ENCODE peak calls at places on chromosome 20, in six cellular contexts. V is A549, A is kidney, T is epithelial cell of esophagus, I is HCT116, H is upper lobe of right lung. Q is an unnamed sample.

GRCh38 chr20:42714298-42715141 is 475.2 kb downstream of the PTPRT start:
- DNase-seq in H (no peak), T (no peak), I (no peak), A (no peak), V (no peak), Q (no peak)

GRCh38 chr20:63737940-63738686 is 1.5 kb upstream of the SLC2A4RG start:
- DNase-seq in A (peak), H (peak), V (no peak), I (no peak), T (no peak), Q (no peak)

GRCh38 chr20:10586296-10586695 is 87.5 kb downstream of the JAG1 start:
- DNase-seq in A (no peak), T (no peak), I (no peak), V (no peak), H (no peak), Q (no peak)

GRCh38 chr20:63536997-63537524 is at the start of gene PTK6:
- DNase-seq in V (peak), H (peak), A (peak), I (no peak), T (peak), Q (no peak)

GRCh38 chr20:9615118-9615517 is 100.7 kb downstream of the LAMP5 start:
- DNase-seq in A (no peak), H (no peak), V (no peak), I (no peak), T (no peak), Q (no peak)

GRCh38 chr20:14009206-14009605 is 13.9 kb downstream of the MACROD2 start:
- DNase-seq in A (no peak), T (peak), V (no peak), H (no peak), I (no peak), Q (no peak)

GRCh38 chr20:54345301-54345724 is 130.1 kb upstream of the DOK5 start:
- DNase-seq in V (peak), I (peak), H (no peak), A (no peak), T (peak), Q (peak)

GRCh38 chr20:49268600-49269365 is 9.1 kb downstream of the ZNFX1 start:
- DNase-seq in V (no peak), T (no peak), I (no peak), H (no peak), A (no peak), Q (no peak)

GRCh38 chr20:49385471-49385870 is 97.0 kb downstream of the KCNB1 start:
- DNase-seq in A (no peak), H (no peak), V (peak), T (peak), I (peak), Q (no peak)

GRCh38 chr20:6845141-6845540 is 77.7 kb downstream of the BMP2 start:
- DNase-seq in I (no peak), V (no peak), H (no peak), T (no peak), A (no peak), Q (no peak)

GRCh38 chr20:34045930-34046329 is 52.2 kb downstream of the RALY start:
- DNase-seq in A (no peak), T (no peak), I (no peak), V (no peak), H (no peak), Q (no peak)

GRCh38 chr20:64133951-64134407 is 26.6 kb upstream of the NPBWR2 start:
- DNase-seq in I (no peak), T (no peak), A (peak), V (no peak), H (peak), Q (no peak)

GRCh38 chr20:22577515-22578220 is 6.7 kb downstream of the FOXA2 start:
- DNase-seq in I (no peak), A (no peak), V (no peak), T (no peak), H (peak), Q (no peak)

GRCh38 chr20:51497542-51498467 is 44.7 kb downstream of the NFATC2 start:
- DNase-seq in V (no peak), I (no peak), H (no peak), T (no peak), A (no peak), Q (no peak)

GRCh38 chr20:50304883-50305635 is 114.4 kb downstream of the CEBPB start:
- DNase-seq in A (peak), I (no peak), V (no peak), T (peak), H (peak), Q (no peak)

GRCh38 chr20:51420111-51420510 is 122.4 kb downstream of the NFATC2 start:
- DNase-seq in A (no peak), T (peak), I (no peak), V (no peak), H (no peak), Q (no peak)

GRCh38 chr20:35474504-35474903 is 19.1 kb downstream of the CEP250 start:
- DNase-seq in V (no peak), H (no peak), I (no peak), A (no peak), T (no peak), Q (no peak)

GRCh38 chr20:62363920-62364851 is 2.9 kb downstream of the LAMA5 start:
- DNase-seq in H (peak), A (peak), V (peak), T (no peak), I (no peak), Q (no peak)

GRCh38 chr20:51361258-51361657 is 181.3 kb downstream of the NFATC2 start:
- DNase-seq in A (no peak), H (no peak), T (no peak), I (no peak), V (no peak), Q (no peak)

GRCh38 chr20:63085087-63085861 is 78.5 kb upstream of the BHLHE23 start:
- DNase-seq in V (peak), A (peak), T (no peak), I (no peak), H (peak), Q (no peak)

GRCh38 chr20:56690531-56691175 is 61.5 kb downstream of the TFAP2C start:
- DNase-seq in A (no peak), H (no peak), V (no peak), I (no peak), T (peak), Q (no peak)

GRCh38 chr20:45366631-45367030 is 3.7 kb downstream of the SYS1 start:
- DNase-seq in V (no peak), H (no peak), I (no peak), A (no peak), T (no peak), Q (no peak)

GRCh38 chr20:51372176-51372803 is 170.2 kb downstream of the NFATC2 start:
- DNase-seq in A (no peak), V (peak), I (peak), T (peak), H (peak), Q (no peak)

GRCh38 chr20:4966826-4967751 is 34.2 kb downstream of the SLC23A2 start:
- DNase-seq in V (peak), I (no peak), H (no peak), T (peak), A (no peak), Q (no peak)

GRCh38 chr20:62759981-62760431 is 36.3 kb upstream of the MRGBP start:
- DNase-seq in A (peak), I (no peak), H (no peak), T (no peak), V (no peak), Q (no peak)

GRCh38 chr20:41299899-41300298 is 17.6 kb downstream of the ZHX3 start:
- DNase-seq in H (no peak), A (no peak), V (no peak), T (no peak), I (no peak), Q (no peak)

GRCh38 chr20:33005132-33005566 is 916 bp upstream of the SUN5 start:
- DNase-seq in H (no peak), I (peak), A (no peak), T (no peak), V (peak), Q (no peak)

GRCh38 chr20:41453006-41453950 is 86.7 kb upstream of the EMILIN3 start:
- DNase-seq in T (no peak), V (no peak), A (no peak), I (no peak), H (no peak), Q (no peak)

GRCh38 chr20:31620246-31620645 is 15.2 kb downstream of the ID1 start:
- DNase-seq in T (no peak), H (no peak), A (no peak), I (no peak), V (no peak), Q (no peak)

GRCh38 chr20:31617432-31618104 is 12.5 kb downstream of the ID1 start:
- DNase-seq in A (no peak), I (no peak), V (no peak), H (no peak), T (no peak), Q (no peak)
- TF ChIP-seq CTCF in A (no peak), I (no peak), V (no peak), H (no peak), T (no peak), Q (no peak)

GRCh38 chr20:2691663-2692035 is 931 bp upstream of the EBF4 start:
- DNase-seq in I (no peak), H (no peak), V (no peak), A (no peak), T (no peak), Q (no peak)
- H3K4me3 ChIP-seq in I (no peak), H (peak), V (peak), A (no peak), T (no peak), Q (no peak)

GRCh38 chr20:38001981-38002380 is 31.3 kb downstream of the TTI1 start:
- DNase-seq in H (no peak), A (no peak), V (no peak), I (no peak), T (no peak), Q (no peak)
- TF ChIP-seq CTCF in H (no peak), A (no peak), V (no peak), I (no peak), T (no peak), Q (no peak)

GRCh38 chr20:21103582-21104465 is 2.3 kb downstream of the LINC00237 start:
- DNase-seq in A (no peak), V (no peak), I (no peak), H (no peak), T (peak), Q (no peak)

GRCh38 chr20:21101453-21102251 is 4.5 kb downstream of the LINC00237 start:
- DNase-seq in V (no peak), T (peak), I (no peak), H (peak), A (peak), Q (no peak)

GRCh38 chr20:21102691-21103311 is 3.4 kb downstream of the LINC00237 start:
- DNase-seq in H (peak), T (peak), A (peak), I (no peak), V (no peak), Q (no peak)

GRCh38 chr20:21100590-21101452 is 5.3 kb downstream of the LINC00237 start:
- DNase-seq in H (peak), T (peak), V (no peak), I (no peak), A (no peak), Q (no peak)

DNA sequence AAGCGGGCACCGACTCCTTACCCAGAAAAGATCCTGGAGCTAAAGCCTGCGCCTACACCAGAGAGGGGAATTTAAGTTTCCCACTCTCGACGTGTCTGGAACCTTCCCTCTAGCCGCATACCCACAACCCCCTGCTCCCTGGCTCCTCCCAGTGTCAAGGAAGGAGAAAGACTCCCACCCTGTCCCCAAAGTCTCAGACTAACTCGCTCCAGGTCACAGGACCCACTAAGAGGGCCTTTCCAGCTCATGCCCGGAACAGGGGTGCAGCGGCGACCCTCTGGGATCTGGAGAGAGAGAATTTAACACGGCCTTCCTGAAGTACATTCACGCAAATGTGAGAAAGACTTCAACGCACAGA is 3.9 kb downstream of the LINC00237 start:
- DNase-seq in H (no peak), I (no peak), T (no peak), V (no peak), A (no peak), Q (no peak)
- H3K4me3 ChIP-seq in H (peak), I (no peak), T (no peak), V (peak), A (no peak), Q (no peak)

DNA sequence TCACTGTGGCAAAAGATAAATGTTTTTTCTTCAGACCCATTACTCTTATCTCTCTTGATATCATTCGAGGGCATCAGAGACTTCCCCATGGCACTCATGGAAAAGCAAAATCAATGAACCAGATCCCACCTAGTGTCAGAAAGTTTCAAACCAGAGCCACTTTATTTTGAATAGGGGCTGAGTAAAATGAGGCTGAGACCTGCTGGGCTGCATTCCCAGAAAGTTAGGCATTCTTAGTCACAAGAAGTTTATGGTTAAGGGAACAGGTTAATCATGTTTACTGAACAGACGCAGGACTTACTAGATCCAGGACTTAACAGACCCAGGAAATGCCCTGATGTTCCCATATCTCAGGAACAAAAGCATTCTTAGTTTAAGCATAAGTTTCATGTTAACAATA is 369.9 kb downstream of the BTBD3 start:
- DNase-seq in I (no peak), V (no peak), H (no peak), A (no peak), T (peak), Q (no peak)
- TF ChIP-seq CTCF in I (no peak), V (no peak), H (no peak), A (no peak), T (peak), Q (no peak)

GRCh38 chr20:48025661-48026060 is 240.4 kb upstream of the SULF2 start:
- DNase-seq in I (no peak), H (no peak), A (no peak), V (no peak), T (peak), Q (no peak)
- H3K4me3 ChIP-seq in I (no peak), H (no peak), A (no peak), V (no peak), T (no peak), Q (peak)

GRCh38 chr20:24999568-24999967 is 7.0 kb upstream of the APMAP start:
- DNase-seq in I (no peak), T (no peak), V (no peak), A (peak), H (peak), Q (no peak)

GRCh38 chr20:24998631-24999445 is 6.3 kb upstream of the APMAP start:
- DNase-seq in I (no peak), A (peak), V (no peak), T (no peak), H (no peak), Q (no peak)

GRCh38 chr20:25003002-25003401 is 10.5 kb upstream of the APMAP start:
- DNase-seq in A (no peak), I (no peak), V (no peak), T (no peak), H (no peak), Q (no peak)

GRCh38 chr20:24998121-24998520 is 5.6 kb upstream of the APMAP start:
- DNase-seq in V (no peak), A (peak), I (no peak), H (no peak), T (no peak), Q (no peak)

GRCh38 chr20:25000268-25000801 is 7.8 kb upstream of the APMAP start:
- DNase-seq in I (no peak), H (peak), V (peak), T (peak), A (peak), Q (no peak)
- TF ChIP-seq CTCF in I (no peak), H (no peak), V (no peak), T (no peak), A (no peak), Q (peak)

GRCh38 chr20:19497064-19497463 is 261.0 kb upstream of the RIN2 start:
- DNase-seq in I (no peak), H (no peak), A (no peak), T (no peak), V (no peak), Q (no peak)

GRCh38 chr20:19502169-19502568 is 255.9 kb upstream of the RIN2 start:
- DNase-seq in T (no peak), A (no peak), V (no peak), H (no peak), I (no peak), Q (no peak)

GRCh38 chr20:19495905-19496703 is 262.0 kb upstream of the RIN2 start:
- DNase-seq in T (no peak), A (peak), V (no peak), H (no peak), I (no peak), Q (no peak)

GRCh38 chr20:19501476-19502115 is 256.5 kb upstream of the RIN2 start:
- DNase-seq in H (no peak), A (no peak), T (no peak), V (no peak), I (no peak), Q (no peak)

GRCh38 chr20:19498756-19499155 is 259.3 kb upstream of the RIN2 start:
- DNase-seq in V (no peak), T (no peak), I (no peak), A (no peak), H (no peak), Q (no peak)
- H3K4me3 ChIP-seq in V (no peak), T (no peak), I (no peak), A (no peak), H (no peak), Q (no peak)

GRCh38 chr20:36591854-36592641 is 13.5 kb upstream of the RAB5IF start:
- DNase-seq in T (peak), H (no peak), I (peak), V (no peak), A (no peak), Q (no peak)
- TF ChIP-seq CTCF in T (peak), H (peak), I (peak), V (peak), A (peak), Q (peak)

Q was measured in epithelial cell of proximal tubule.